ENCODE peak calls at places on chromosome 6, in four cellular contexts. H, L, S and Y are unnamed samples.

GRCh38 chr6:169862464-169863148 is 111.2 kb downstream of the ERMARD start:
- ATAC-seq in L (no peak), H (no peak), S (peak), Y (no peak)

GRCh38 chr6:14001329-14002012 is 76.7 kb downstream of the RNF182 start:
- ATAC-seq in H (no peak), S (no peak), L (no peak), Y (no peak)

GRCh38 chr6:132749111-132749510 is 8.6 kb downstream of the VNN2 start:
- ATAC-seq in S (peak), L (no peak), H (peak), Y (peak)

GRCh38 chr6:168418151-168418551 is 22.8 kb upstream of the SMOC2 start:
- ATAC-seq in H (peak), L (no peak), S (peak), Y (peak)

GRCh38 chr6:131781717-131782116 is 26.1 kb upstream of the ENPP1 start:
- ATAC-seq in L (no peak), H (no peak), S (no peak), Y (no peak)

GRCh38 chr6:136236491-136237293 is 13.4 kb downstream of the MTFR2 start:
- ATAC-seq in L (no peak), H (peak), S (no peak), Y (no peak)

GRCh38 chr6:87333591-87334181 is 4.6 kb upstream of the GJB7 start:
- ATAC-seq in H (no peak), S (no peak), L (no peak), Y (no peak)

GRCh38 chr6:53043626-53044025 is 21.6 kb upstream of the FBXO9 start:
- ATAC-seq in S (no peak), H (no peak), L (no peak), Y (no peak)

GRCh38 chr6:168534265-168534664 is 93.3 kb downstream of the SMOC2 start:
- ATAC-seq in H (no peak), S (no peak), L (no peak), Y (no peak)

DNA sequence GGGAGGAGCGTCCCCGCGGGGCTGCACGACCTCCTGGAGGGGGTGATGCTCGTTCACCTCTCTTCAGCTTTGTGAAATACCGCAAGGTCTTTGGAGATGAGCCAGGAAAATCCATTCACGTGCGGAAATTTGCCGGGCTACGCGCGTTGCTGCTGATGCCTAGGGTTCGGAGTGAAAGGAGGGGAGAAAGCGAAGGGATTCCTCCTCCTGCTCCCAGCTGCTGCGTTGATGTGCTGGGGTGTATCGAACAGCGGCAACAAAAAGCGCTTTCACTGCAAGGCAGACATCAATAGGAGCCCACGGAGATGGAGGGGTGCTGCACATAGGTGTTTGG is 391 bp upstream of the B3GAT2 start:
- ATAC-seq in L (no peak), S (no peak), H (no peak), Y (no peak)
- H3K4me3 ChIP-seq in L (no peak), S (no peak), H (peak), Y (peak)

GRCh38 chr6:31558631-31559500 is 11.5 kb downstream of the NFKBIL1 start:
- ATAC-seq in L (peak), H (peak), S (peak), Y (peak)

GRCh38 chr6:31557443-31558317 is 10.3 kb downstream of the NFKBIL1 start:
- ATAC-seq in L (no peak), H (no peak), S (no peak), Y (no peak)

GRCh38 chr6:31559958-31560696 is 12.0 kb upstream of the LTA start:
- ATAC-seq in H (peak), S (peak), L (peak), Y (peak)

GRCh38 chr6:31559606-31559957 is 12.2 kb downstream of the NFKBIL1 start:
- ATAC-seq in H (peak), L (peak), S (peak), Y (no peak)

DNA sequence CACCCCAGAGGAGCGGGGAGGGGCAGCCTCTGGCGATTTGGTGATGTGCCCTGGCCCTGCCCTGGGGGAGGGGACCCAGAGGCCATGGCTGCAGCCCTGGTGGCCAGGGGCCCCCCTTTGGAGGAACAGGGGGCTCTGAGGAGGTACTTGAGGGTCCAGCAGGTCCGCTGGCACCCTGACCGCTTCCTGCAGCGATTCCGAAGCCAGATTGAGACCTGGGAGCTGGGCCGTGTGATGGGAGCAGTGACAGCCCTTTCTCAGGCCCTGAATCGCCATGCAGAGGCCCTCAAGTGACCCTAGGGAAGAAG is 10.9 kb downstream of the NFKBIL1 start:
- ATAC-seq in L (no peak), S (no peak), H (no peak), Y (no peak)
- H3K4me3 ChIP-seq in L (peak), S (no peak), H (no peak), Y (no peak)

GRCh38 chr6:34816635-34817301 is 24.9 kb downstream of the BLTP3A start:
- ATAC-seq in S (no peak), H (no peak), L (peak), Y (no peak)

GRCh38 chr6:34819571-34820480 is 27.9 kb downstream of the BLTP3A start:
- ATAC-seq in L (no peak), H (peak), S (no peak), Y (no peak)

GRCh38 chr6:34813028-34813742 is 21.3 kb downstream of the BLTP3A start:
- ATAC-seq in S (no peak), L (no peak), H (no peak), Y (no peak)

GRCh38 chr6:34817337-34817910 is 25.5 kb downstream of the BLTP3A start:
- ATAC-seq in S (no peak), L (no peak), H (no peak), Y (no peak)
- H3K4me3 ChIP-seq in S (no peak), L (no peak), H (no peak), Y (no peak)

GRCh38 chr6:45432944-45433343 is 55.2 kb upstream of the SUPT3H start:
- ATAC-seq in H (no peak), L (no peak), S (no peak), Y (no peak)

GRCh38 chr6:45431314-45432058 is 53.8 kb upstream of the SUPT3H start:
- ATAC-seq in S (no peak), H (no peak), L (no peak), Y (no peak)

GRCh38 chr6:45436544-45437440 is 59.1 kb upstream of the SUPT3H start:
- ATAC-seq in L (peak), H (peak), S (peak), Y (peak)

GRCh38 chr6:45434401-45434741 is 56.6 kb upstream of the SUPT3H start:
- ATAC-seq in L (no peak), S (no peak), H (no peak), Y (no peak)

GRCh38 chr6:45433533-45434400 is 56.0 kb upstream of the SUPT3H start:
- ATAC-seq in L (no peak), S (peak), H (no peak), Y (no peak)
- H3K4me3 ChIP-seq in L (no peak), S (no peak), H (no peak), Y (no peak)

DNA sequence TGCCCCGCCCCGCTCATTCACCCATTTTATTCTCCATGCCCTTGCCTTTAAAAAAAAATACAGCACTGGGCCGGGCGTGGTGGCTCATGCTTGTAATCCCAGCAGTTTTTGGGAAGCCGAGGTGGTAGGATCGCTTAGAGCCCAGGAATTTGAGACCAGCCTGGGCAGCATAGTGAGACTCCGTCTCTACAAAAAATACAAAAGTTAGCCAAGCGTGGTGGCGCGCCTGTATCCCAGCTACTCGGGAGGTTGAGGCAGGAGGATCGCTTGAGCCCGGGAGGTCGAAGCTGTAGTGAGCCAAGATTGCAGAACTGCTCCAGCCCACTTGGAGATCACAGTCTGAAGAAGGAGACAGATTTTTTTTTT is 407 bp upstream of the KIF6 start:
- ATAC-seq in S (no peak), H (no peak), L (no peak), Y (no peak)
- H3K4me3 ChIP-seq in S (no peak), H (peak), L (no peak), Y (peak)

DNA sequence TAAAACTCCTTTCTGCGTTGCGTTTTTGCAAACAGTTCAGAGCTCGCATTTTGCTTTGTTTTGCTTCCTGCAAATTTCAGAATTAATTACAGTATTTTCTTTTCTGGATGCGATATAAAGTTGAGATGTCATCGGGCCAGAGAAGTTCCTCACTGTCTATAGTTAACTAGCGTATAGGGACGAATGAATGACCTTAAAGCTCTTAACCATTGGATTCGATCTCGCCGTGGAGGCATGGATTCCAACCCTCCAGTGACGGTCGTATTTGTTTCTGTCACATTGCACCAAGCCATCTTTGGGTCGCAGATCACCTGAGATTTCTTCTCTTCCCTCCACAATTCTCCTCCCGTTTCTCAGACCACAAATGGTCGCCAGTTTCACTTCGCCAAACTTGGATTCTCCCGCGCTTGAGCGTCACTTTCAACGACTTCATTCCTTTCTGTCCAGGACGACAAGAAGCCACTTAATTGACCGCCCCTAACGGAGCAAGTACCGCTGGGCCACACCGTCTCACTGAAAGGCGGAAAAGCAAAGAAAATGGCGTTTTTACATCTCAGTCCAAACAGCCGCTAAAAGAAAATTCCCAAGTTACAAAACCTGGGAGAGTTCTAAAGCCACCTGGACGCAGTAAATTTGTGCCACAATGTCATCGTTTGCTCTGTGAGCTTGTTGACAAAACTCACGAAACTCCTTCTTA is 85.3 kb upstream of the ZNF184 start:
- ATAC-seq in H (no peak), L (no peak), S (no peak), Y (no peak)
- H3K4me3 ChIP-seq in H (no peak), L (peak), S (no peak), Y (no peak)

DNA sequence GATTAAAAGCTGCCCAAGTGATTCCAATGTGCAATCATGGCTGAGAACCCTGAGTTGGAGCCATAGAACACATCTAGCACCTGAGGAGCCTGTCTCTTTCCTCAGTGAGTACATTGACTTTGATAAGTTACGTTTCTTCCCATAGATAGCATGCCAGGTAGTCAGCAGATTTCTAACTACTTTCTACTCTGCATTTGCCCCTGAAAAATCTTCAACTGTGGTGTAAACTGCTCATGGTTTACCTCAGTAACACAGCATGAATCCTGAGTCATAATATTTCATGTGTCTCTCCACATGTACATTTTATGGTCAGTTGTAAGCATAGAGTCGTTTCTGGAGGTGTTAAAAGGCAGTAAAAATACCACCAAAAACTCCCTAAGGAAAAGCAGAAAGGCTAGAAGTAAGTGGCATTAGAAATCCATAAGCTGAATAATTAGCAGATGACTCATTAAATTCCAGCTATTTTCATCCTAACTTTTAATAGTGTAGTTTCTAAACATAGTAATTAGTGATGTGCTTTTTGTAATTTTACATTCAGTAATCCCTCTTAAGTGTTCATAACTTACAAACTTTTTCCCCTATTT is 4.1 kb upstream of the GPR63 start:
- ATAC-seq in H (no peak), L (no peak), S (no peak), Y (no peak)
- H3K4me3 ChIP-seq in H (no peak), L (no peak), S (no peak), Y (no peak)

GRCh38 chr6:27795697-27796494 is 116.3 kb downstream of the OR2B2 start:
- ATAC-seq in L (peak), S (peak), H (peak), Y (peak)
- H3K4me3 ChIP-seq in L (no peak), S (no peak), H (no peak), Y (no peak)

GRCh38 chr6:45837541-45838200 is 178.0 kb downstream of the CLIC5 start:
- ATAC-seq in L (no peak), H (no peak), S (no peak), Y (no peak)
- H3K4me3 ChIP-seq in L (no peak), H (no peak), S (no peak), Y (no peak)

DNA sequence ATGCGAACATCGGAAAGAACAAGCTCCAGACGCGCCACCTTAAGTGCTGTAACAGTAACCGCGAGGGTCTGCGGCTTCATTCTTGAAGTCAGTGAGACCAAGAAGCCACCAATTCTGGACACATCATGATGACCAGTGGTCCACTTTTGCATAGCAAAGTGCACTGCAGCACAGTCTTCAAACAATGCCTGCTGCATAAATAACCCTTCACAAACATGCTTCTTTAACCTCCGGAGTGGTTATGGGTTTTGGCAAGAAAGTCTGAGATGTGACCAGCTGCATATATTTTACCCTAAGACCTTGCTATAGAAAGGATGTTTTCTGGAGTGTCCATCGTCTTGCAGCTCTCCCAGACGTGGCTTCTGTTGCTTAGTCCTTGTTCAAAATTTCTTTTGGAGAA is 8.8 kb upstream of the MUC22 start:
- ATAC-seq in S (no peak), H (no peak), L (no peak), Y (no peak)
- H3K4me3 ChIP-seq in S (no peak), H (no peak), L (no peak), Y (no peak)